ENCODE peak calls at places on chromosomes 12 and 14, in four cellular contexts. N is fibroblast of lung; K is uterus; V is CD8-positive, alpha-beta T cell. I is an unnamed sample. For H3K36me3 and H3K27me3, the result is how much of the 10 kb centered on the place peaks cover.

GRCh38 chr14:90388437-90388836 is 8.4 kb upstream of the CALM1 start:
- DNase-seq in N (peak), K (no peak), V (no peak), I (peak)

GRCh38 chr12:127077262-127078045 is 1189.5 kb upstream of the TMEM132C start:
- DNase-seq in N (no peak), K (no peak), V (no peak), I (no peak)

GRCh38 chr14:71116206-71117122 is 209.2 kb downstream of the PCNX1 start:
- DNase-seq in N (no peak), K (no peak), V (no peak), I (no peak)

GRCh38 chr14:69129264-69129880 is 23.5 kb downstream of the DCAF5 start:
- DNase-seq in N (peak), K (peak), V (peak), I (peak)

GRCh38 chr12:33322519-33322918 is 117.1 kb downstream of the SYT10 start:
- DNase-seq in N (no peak), K (no peak), V (no peak), I (no peak)

GRCh38 chr12:105960319-105961076 is 178.3 kb downstream of the NUAK1 start:
- DNase-seq in N (no peak), K (no peak), V (no peak), I (no peak)

GRCh38 chr12:119669744-119670472 is 2.0 kb downstream of the PRKAB1 start:
- DNase-seq in N (no peak), K (no peak), V (no peak), I (no peak)

GRCh38 chr14:96762650-96763049 is 34.5 kb upstream of the VRK1 start:
- DNase-seq in N (peak), K (no peak), V (no peak), I (peak)

GRCh38 chr14:89351364-89351957 is 65.6 kb downstream of the FOXN3 start:
- DNase-seq in N (peak), K (peak), V (peak), I (no peak)

GRCh38 chr12:120156315-120157259 is 37.9 kb downstream of the GCN1 start:
- DNase-seq in N (no peak), K (no peak), V (no peak), I (no peak)

GRCh38 chr12:58537278-58537677 is 383.0 kb downstream of the LRIG3 start:
- DNase-seq in N (peak), K (no peak), V (no peak), I (no peak)

GRCh38 chr12:93572712-93573551 is 457 bp downstream of the SOCS2 start:
- DNase-seq in N (no peak), K (peak), V (peak), I (peak)

GRCh38 chr14:51681411-51681810 is 29.7 kb downstream of the FRMD6 start:
- DNase-seq in N (no peak), K (no peak), V (no peak), I (no peak)

GRCh38 chr12:34292736-34293625 is 270.7 kb downstream of the ALG10 start:
- DNase-seq in N (no peak), K (peak), V (no peak), I (no peak)

GRCh38 chr12:49621651-49622500 is 1.5 kb upstream of the PRPF40B start:
- DNase-seq in N (no peak), K (no peak), V (no peak), I (peak)

GRCh38 chr12:27332407-27333310 is at the start of gene BMAL2:
- DNase-seq in N (peak), K (peak), V (peak), I (peak)

GRCh38 chr12:128168273-128168672 is 98.7 kb upstream of the TMEM132C start:
- DNase-seq in N (no peak), K (no peak), V (no peak), I (no peak)

GRCh38 chr12:4320287-4320858 is 640 bp upstream of the TIGAR start:
- DNase-seq in N (no peak), K (no peak), V (no peak), I (no peak)

GRCh38 chr12:15801770-15802393 is 12.7 kb upstream of the EPS8 start:
- DNase-seq in N (peak), K (no peak), V (no peak), I (no peak)

GRCh38 chr12:104414581-104415305 is 42.0 kb upstream of the CHST11 start:
- DNase-seq in N (no peak), K (no peak), V (no peak), I (peak)

GRCh38 chr12:41983394-41983793 is 161.3 kb downstream of the GXYLT1 start:
- DNase-seq in N (no peak), K (no peak), V (no peak), I (no peak)

GRCh38 chr14:58118097-58118496 is 33.9 kb downstream of the ARMH4 start:
- DNase-seq in N (no peak), K (no peak), V (no peak), I (no peak)

GRCh38 chr12:124480469-124481256 is 86.7 kb downstream of the NCOR2 start:
- DNase-seq in N (peak), K (peak), V (no peak), I (peak)

GRCh38 chr12:27094726-27095125 is 12.3 kb upstream of the C12orf71 start:
- DNase-seq in N (no peak), K (no peak), V (no peak), I (no peak)

GRCh38 chr14:30035361-30035760 is 107.7 kb upstream of the PRKD1 start:
- DNase-seq in N (no peak), K (no peak), V (no peak), I (no peak)

GRCh38 chr12:51975196-51975595 is 23.7 kb downstream of the ACVR1B start:
- DNase-seq in N (no peak), K (no peak), V (no peak), I (no peak)

GRCh38 chr12:129840145-129840884 is 63.5 kb downstream of the TMEM132D start:
- DNase-seq in N (no peak), K (no peak), V (no peak), I (no peak)

GRCh38 chr14:74506408-74506807 is 12.8 kb downstream of the ISCA2 start:
- DNase-seq in N (no peak), K (no peak), V (no peak), I (peak)

GRCh38 chr12:55899035-55899434 is 28.7 kb downstream of the PYM1 start:
- DNase-seq in N (peak), K (no peak), V (no peak), I (no peak)

GRCh38 chr14:90750191-90750590 is 66.0 kb downstream of the TTC7B start:
- DNase-seq in N (no peak), K (no peak), V (no peak), I (no peak)

GRCh38 chr12:19186722-19187661 is 57.5 kb downstream of the PLEKHA5 start:
- DNase-seq in N (peak), K (no peak), V (no peak), I (no peak)

GRCh38 chr14:75522224-75522764 is at the start of gene BATF:
- DNase-seq in N (no peak), K (no peak), V (peak), I (no peak)

GRCh38 chr14:59013672-59014298 is 174.7 kb upstream of the DAAM1 start:
- DNase-seq in N (peak), K (no peak), V (no peak), I (no peak)

GRCh38 chr12:42696424-42697149 is 107.0 kb upstream of the PRICKLE1 start:
- DNase-seq in N (peak), K (peak), V (no peak), I (no peak)

GRCh38 chr14:23478109-23478698 is 8.7 kb downstream of the NGDN start:
- DNase-seq in N (peak), K (peak), V (peak), I (peak)

GRCh38 chr12:106976013-106976658 is 10.8 kb downstream of the MTERF2 start:
- DNase-seq in N (peak), K (no peak), V (no peak), I (no peak)

GRCh38 chr12:1690578-1691122 is at the start of gene ADIPOR2:
- DNase-seq in N (peak), K (peak), V (peak), I (peak)

GRCh38 chr12:1691123-1692007 is 495 bp downstream of the ADIPOR2 start:
- DNase-seq in N (no peak), K (no peak), V (peak), I (peak)

GRCh38 chr12:1695836-1696670 is 5.2 kb downstream of the ADIPOR2 start:
- DNase-seq in N (no peak), K (no peak), V (no peak), I (no peak)

GRCh38 chr12:1692221-1692620 is 1.4 kb downstream of the ADIPOR2 start:
- DNase-seq in N (no peak), K (no peak), V (no peak), I (no peak)

GRCh38 chr12:1692895-1693294 is 2.0 kb downstream of the ADIPOR2 start:
- DNase-seq in N (no peak), K (no peak), V (no peak), I (no peak)
- H3K4me3 ChIP-seq in N (no peak), K (no peak), V (no peak), I (no peak)

GRCh38 chr12:71425568-71425967 is 14.0 kb upstream of the LGR5 start:
- DNase-seq in N (no peak), K (no peak), V (no peak), I (no peak)
- H3K36me3 ChIP-seq in N (under half), K (under half), V (under half), I (under half)

GRCh38 chr12:57473392-57473791 is 6.3 kb downstream of the ARHGAP9 start:
- DNase-seq in N (no peak), K (no peak), V (no peak), I (peak)

GRCh38 chr12:57474862-57475261 is 4.8 kb downstream of the ARHGAP9 start:
- DNase-seq in N (no peak), K (no peak), V (no peak), I (peak)

GRCh38 chr12:57472391-57472790 is 7.3 kb downstream of the ARHGAP9 start:
- DNase-seq in N (no peak), K (no peak), V (no peak), I (no peak)

GRCh38 chr12:57474430-57474829 is 5.2 kb downstream of the ARHGAP9 start:
- DNase-seq in N (no peak), K (no peak), V (no peak), I (no peak)

GRCh38 chr12:57473886-57474285 is 5.8 kb downstream of the ARHGAP9 start:
- DNase-seq in N (no peak), K (no peak), V (no peak), I (no peak)
- H3K27me3 ChIP-seq in N (half or more), K (under half), V (under half), I (under half)

GRCh38 chr14:103544627-103545218 is 15.7 kb downstream of the TRMT61A start:
- DNase-seq in N (no peak), K (no peak), V (no peak), I (peak)

GRCh38 chr14:103542545-103543088 is 13.6 kb downstream of the TRMT61A start:
- DNase-seq in N (no peak), K (peak), V (no peak), I (peak)

GRCh38 chr14:103543721-103544626 is 15.0 kb downstream of the TRMT61A start:
- DNase-seq in N (no peak), K (peak), V (no peak), I (peak)

GRCh38 chr14:103541944-103542544 is 13.0 kb downstream of the TRMT61A start:
- DNase-seq in N (no peak), K (no peak), V (no peak), I (peak)

GRCh38 chr14:103543140-103543539 is 14.1 kb downstream of the TRMT61A start:
- DNase-seq in N (no peak), K (no peak), V (no peak), I (no peak)
- H3K4me3 ChIP-seq in N (no peak), K (no peak), V (no peak), I (no peak)

DNA sequence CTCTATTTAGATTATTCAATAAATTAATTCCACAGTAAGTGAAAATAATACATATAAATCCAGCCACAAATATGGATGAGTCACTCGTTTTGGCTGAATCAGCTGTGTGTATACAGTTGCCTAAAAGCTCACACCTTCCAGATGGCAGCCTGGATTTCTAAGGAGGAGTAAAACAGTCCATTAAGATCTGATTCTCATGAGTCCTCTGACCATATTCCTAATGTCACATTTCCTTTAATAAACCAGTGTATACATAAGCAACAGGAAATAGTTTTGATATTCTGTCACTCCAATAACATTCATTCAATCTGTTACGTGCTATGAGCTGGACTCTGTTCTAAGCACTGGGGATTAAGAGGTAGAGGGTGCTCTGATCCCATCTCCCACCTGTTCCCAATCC is 21.8 kb downstream of the MDM1 start:
- DNase-seq in N (peak), K (no peak), V (no peak), I (no peak)
- H3K36me3 ChIP-seq in N (under half), K (under half), V (under half), I (under half)